ENCODE peak calls at places on chromosomes 12 and 14, in four cellular contexts. R is NCI-H1436; H is CD8-positive, alpha-beta T cell; O is fibroblast of pulmonary artery. M is an unnamed sample.

GRCh38 chr12:109033239-109034196 is 12.7 kb upstream of the SVOP start:
- DNase-seq in H (no peak), O (no peak), R (no peak), M (no peak)

GRCh38 chr12:6871052-6871957 is 1.8 kb downstream of the SPSB2 start:
- DNase-seq in H (no peak), O (no peak), R (no peak), M (peak; percentile 45)

GRCh38 chr12:19482551-19483109 is 43.3 kb downstream of the AEBP2 start:
- DNase-seq in R (no peak), O (peak; percentile 35), H (peak; percentile 31), M (peak; percentile 9)

GRCh38 chr12:13915096-13915495 is 66.3 kb downstream of the GRIN2B start:
- DNase-seq in R (no peak), H (no peak), O (no peak), M (no peak)

GRCh38 chr14:52312872-52313492 is 1.1 kb upstream of the PTGER2 start:
- DNase-seq in H (no peak), O (peak; percentile 56), R (no peak), M (no peak)

GRCh38 chr12:67472551-67472950 is 176.0 kb upstream of the DYRK2 start:
- DNase-seq in H (no peak), O (no peak), R (no peak), M (no peak)

GRCh38 chr12:124754949-124755800 is 108.5 kb downstream of the SCARB1 start:
- DNase-seq in R (peak; percentile 83), O (peak; percentile 97), H (peak; percentile 20), M (no peak)

GRCh38 chr12:26798013-26798412 is 35.0 kb downstream of the ITPR2 start:
- DNase-seq in O (peak; percentile 45), H (no peak), R (no peak), M (no peak)

GRCh38 chr12:96447256-96447655 is 42.1 kb upstream of the CFAP54 start:
- DNase-seq in O (no peak), R (no peak), H (no peak), M (no peak)